ENCODE peak calls at places on chromosome 11, in six cellular contexts. L, R, U, D, V and E are unnamed samples. For H3K9me3, the result is how much of the 10 kb centered on the place peaks cover.

GRCh38 chr11:96204721-96205459 is 138.1 kb downstream of the MAML2 start:
- DNase-seq in L (no peak), D (no peak), U (peak), V (no peak), R (no peak), E (peak)

GRCh38 chr11:31236052-31236652 is 133.4 kb downstream of the DCDC1 start:
- DNase-seq in D (no peak), L (no peak), U (no peak), R (no peak), V (no peak), E (no peak)

GRCh38 chr11:47270331-47271271 is 668 bp downstream of the MADD start:
- DNase-seq in L (peak), D (no peak), R (peak), V (no peak), U (peak), E (peak)

GRCh38 chr11:19666951-19667350 is 45.7 kb upstream of the NAV2 start:
- DNase-seq in U (no peak), V (no peak), L (no peak), R (no peak), D (no peak), E (no peak)

GRCh38 chr11:83818349-83818748 is 532.2 kb upstream of the CCDC90B start:
- DNase-seq in D (no peak), L (no peak), R (no peak), U (no peak), V (no peak), E (no peak)

GRCh38 chr11:839875-840617 is 2.3 kb downstream of the POLR2L start:
- DNase-seq in V (no peak), R (no peak), D (no peak), L (no peak), U (no peak), E (no peak)

GRCh38 chr11:68044145-68044813 is 5.5 kb downstream of the TCIRG1 start:
- DNase-seq in R (no peak), V (no peak), L (peak), D (no peak), U (no peak), E (no peak)

GRCh38 chr11:45743556-45744468 is 61.1 kb upstream of the SLC35C1 start:
- DNase-seq in V (no peak), R (no peak), D (no peak), U (no peak), L (no peak), E (no peak)

GRCh38 chr11:44190883-44191230 is 95.4 kb downstream of the EXT2 start:
- DNase-seq in V (no peak), R (no peak), L (no peak), D (no peak), U (no peak), E (no peak)

GRCh38 chr11:33377100-33377851 is 120.1 kb downstream of the HIPK3 start:
- DNase-seq in V (no peak), U (no peak), R (no peak), L (no peak), D (no peak), E (no peak)

GRCh38 chr11:64048042-64048854 is 12.5 kb downstream of the FLRT1 start:
- DNase-seq in L (no peak), U (no peak), V (no peak), D (no peak), R (no peak), E (no peak)

GRCh38 chr11:109747839-109748238 is 325.8 kb downstream of the C11orf87 start:
- DNase-seq in R (no peak), U (no peak), L (no peak), V (no peak), D (no peak), E (no peak)

GRCh38 chr11:34665077-34665835 is 44.4 kb downstream of the EHF start:
- DNase-seq in D (no peak), V (no peak), U (no peak), R (no peak), L (no peak), E (no peak)

GRCh38 chr11:33869511-33870422 is 22.1 kb downstream of the LMO2 start:
- DNase-seq in D (peak), R (peak), U (no peak), L (peak), V (no peak), E (peak)

GRCh38 chr11:8059571-8060011 is 21.4 kb upstream of the TUB start:
- DNase-seq in U (no peak), L (no peak), D (peak), R (no peak), V (no peak), E (no peak)

GRCh38 chr11:94175545-94175944 is 46.9 kb downstream of the PANX1 start:
- DNase-seq in V (no peak), R (no peak), D (no peak), U (no peak), L (no peak), E (no peak)

GRCh38 chr11:29734287-29734686 is 282.5 kb downstream of the KCNA4 start:
- DNase-seq in U (no peak), D (no peak), R (no peak), L (no peak), V (no peak), E (no peak)
- H3K9me3 ChIP-seq in U (under half), D (under half), R (under half), L (under half), V (under half), E (under half)

GRCh38 chr11:119438599-119438998 is 15.6 kb upstream of the THY1 start:
- DNase-seq in U (no peak), L (no peak), D (no peak), R (no peak), V (no peak), E (no peak)

GRCh38 chr11:119434531-119435330 is 11.8 kb upstream of the THY1 start:
- DNase-seq in L (no peak), D (no peak), V (no peak), R (no peak), U (no peak), E (no peak)

GRCh38 chr11:119436715-119437114 is 13.7 kb upstream of the THY1 start:
- DNase-seq in R (no peak), U (no peak), V (no peak), D (no peak), L (no peak), E (no peak)

GRCh38 chr11:119433369-119433749 is 10.4 kb upstream of the THY1 start:
- DNase-seq in D (no peak), L (no peak), U (no peak), R (no peak), V (no peak), E (no peak)

GRCh38 chr11:119436093-119436492 is 13.1 kb upstream of the THY1 start:
- DNase-seq in U (no peak), L (no peak), V (no peak), R (no peak), D (no peak), E (no peak)
- H3K27ac ChIP-seq in U (no peak), L (no peak), V (no peak), R (no peak), D (no peak), E (no peak)

DNA sequence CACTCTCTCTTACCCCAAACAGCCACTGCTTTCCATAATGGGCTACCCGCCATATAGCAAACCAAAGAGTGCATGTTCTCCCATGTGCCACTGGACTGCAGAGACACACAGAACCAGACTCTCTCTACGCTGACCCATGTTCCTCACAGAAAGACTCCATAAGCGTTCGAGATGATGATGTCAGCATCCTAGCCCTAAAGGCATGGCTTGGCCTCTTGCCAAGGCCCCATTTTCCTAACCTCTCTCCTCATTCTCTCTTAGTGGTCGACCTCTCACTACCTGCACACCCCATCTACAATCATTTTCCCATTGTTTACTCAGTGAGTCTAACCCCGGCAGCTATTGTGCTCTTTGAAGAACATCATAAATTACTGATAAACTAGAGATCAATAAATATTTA is 4.9 kb downstream of the NDUFC2 start:
- DNase-seq in R (no peak), U (no peak), D (no peak), V (no peak), L (no peak), E (no peak)
- H3K4me3 ChIP-seq in R (no peak), U (no peak), D (no peak), V (no peak), L (no peak), E (no peak)

DNA sequence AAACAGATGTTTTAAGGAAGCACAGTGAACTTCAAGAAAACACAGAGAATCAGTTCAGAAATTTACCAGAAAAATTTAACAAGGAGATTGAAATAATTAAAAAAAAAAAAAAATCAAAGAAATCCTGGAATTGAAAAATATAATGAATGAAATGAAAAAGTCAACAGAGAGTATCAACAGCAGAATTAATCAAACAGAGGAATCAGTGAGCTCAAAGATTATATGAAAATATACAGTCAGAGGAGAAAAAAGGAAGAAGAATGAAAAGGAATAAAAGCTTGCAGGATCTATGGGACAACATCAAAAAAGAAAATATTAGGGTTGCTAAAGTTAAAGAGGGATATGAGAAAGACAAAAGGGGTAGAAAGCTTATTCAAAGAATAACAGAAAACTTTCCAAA is 82.3 kb downstream of the XRRA1 start:
- DNase-seq in U (no peak), R (no peak), L (no peak), D (no peak), V (no peak), E (no peak)
- H3K9me3 ChIP-seq in U (under half), R (half or more), L (under half), D (half or more), V (under half), E (under half)

GRCh38 chr11:130908061-130908460 is 8.2 kb downstream of the SNX19 start:
- DNase-seq in D (no peak), R (no peak), V (no peak), L (no peak), U (no peak), E (no peak)

GRCh38 chr11:130906616-130907015 is 9.7 kb downstream of the SNX19 start:
- DNase-seq in R (no peak), U (no peak), V (no peak), D (no peak), L (no peak), E (no peak)

GRCh38 chr11:130905512-130905911 is 10.8 kb downstream of the SNX19 start:
- DNase-seq in U (no peak), D (no peak), V (no peak), R (no peak), L (no peak), E (no peak)

GRCh38 chr11:130908770-130909625 is 7.3 kb downstream of the SNX19 start:
- DNase-seq in L (no peak), V (no peak), R (no peak), D (no peak), U (no peak), E (no peak)

DNA sequence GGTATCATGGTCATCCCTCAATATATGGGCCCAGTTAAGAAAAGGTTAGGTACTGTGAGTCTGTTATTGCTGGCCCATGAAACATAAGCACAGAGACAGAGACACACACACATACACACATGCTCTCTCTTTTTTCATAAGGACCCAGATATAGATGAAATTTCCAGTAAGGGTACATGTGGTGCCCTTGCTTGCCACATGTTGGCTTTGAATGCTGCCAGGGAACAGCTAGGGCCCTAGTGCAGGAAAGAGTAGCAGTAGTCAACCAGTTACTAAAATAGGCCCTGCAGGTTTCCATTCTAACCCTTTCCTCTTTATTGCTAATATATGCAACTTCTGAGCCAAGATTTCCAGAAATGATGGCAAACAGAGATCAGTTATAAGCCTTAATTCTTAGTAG is 9.1 kb downstream of the SNX19 start:
- DNase-seq in D (no peak), L (no peak), R (no peak), U (no peak), V (no peak), E (no peak)
- H3K27ac ChIP-seq in D (no peak), L (peak), R (no peak), U (no peak), V (no peak), E (no peak)